ENCODE peak calls at places on chromosomes 11 and 22, in five cellular contexts. I is H9, K is IMR-90, B is H1, A is neuronal stem cell. S is an unnamed sample.

GRCh38 chr11:123186291-123186690 is 8.8 kb downstream of the CLMP start:
- DNase-seq in A (no peak), K (no peak), B (no peak), I (no peak), S (no peak)

GRCh38 chr11:20247540-20248138 is 87.4 kb upstream of the DBX1 start:
- DNase-seq in B (no peak), A (no peak), I (no peak), K (no peak), S (no peak)

GRCh38 chr22:33109532-33110148 is 51.5 kb upstream of the SYN3 start:
- DNase-seq in I (no peak), B (no peak), K (no peak), A (no peak), S (no peak)

GRCh38 chr22:41367680-41368542 is 13.8 kb upstream of the TEF start:
- DNase-seq in B (no peak), I (peak), K (peak), A (no peak), S (no peak)

GRCh38 chr11:26987726-26988125 is 6.2 kb upstream of the FIBIN start:
- DNase-seq in B (no peak), I (no peak), A (no peak), K (peak), S (no peak)

GRCh38 chr11:40722179-40722795 is 737.2 kb downstream of the LRRC4C start:
- DNase-seq in A (peak), I (peak), K (peak), B (peak), S (peak)

GRCh38 chr11:60872124-60872951 is 5.0 kb downstream of the ZP1 start:
- DNase-seq in I (no peak), B (no peak), A (no peak), K (peak), S (peak)

GRCh38 chr11:34075178-34075820 is 23.8 kb downstream of the CAPRIN1 start:
- DNase-seq in A (no peak), B (no peak), I (no peak), K (peak), S (peak)

GRCh38 chr11:119624102-119624615 is 104.8 kb downstream of the NECTIN1 start:
- DNase-seq in K (no peak), I (peak), A (no peak), B (no peak), S (no peak)

GRCh38 chr11:67680701-67681472 is 6.5 kb upstream of the ALDH3B2 start:
- DNase-seq in I (no peak), K (no peak), A (no peak), B (peak), S (no peak)
- H4K91ac ChIP-seq in I (no peak), K (no peak), A (no peak), B (no peak), S (no peak)

GRCh38 chr22:45065726-45066125 is 55.9 kb upstream of the PHF21B start:
- DNase-seq in A (no peak), I (no peak), B (no peak), K (no peak), S (no peak)
- H2BK15ac ChIP-seq in A (no peak), I (no peak), B (no peak), K (no peak), S (no peak)

GRCh38 chr22:39178206-39179111 is 26.0 kb upstream of the CBX7 start:
- DNase-seq in K (peak), I (no peak), A (no peak), B (no peak), S (peak)

GRCh38 chr22:39180566-39180965 is 28.1 kb upstream of the CBX7 start:
- DNase-seq in I (no peak), B (no peak), A (no peak), K (no peak), S (no peak)

GRCh38 chr22:39179841-39180335 is 27.4 kb upstream of the CBX7 start:
- DNase-seq in I (peak), A (no peak), B (no peak), K (no peak), S (no peak)

GRCh38 chr22:39177791-39178190 is 25.3 kb upstream of the CBX7 start:
- DNase-seq in K (no peak), B (no peak), I (no peak), A (no peak), S (no peak)

GRCh38 chr22:39179401-39179827 is 26.9 kb upstream of the CBX7 start:
- DNase-seq in I (peak), A (no peak), K (no peak), B (peak), S (no peak)
- H4K91ac ChIP-seq in I (peak), A (no peak), K (peak), B (peak), S (peak)

GRCh38 chr11:112300094-112300786 is 39.6 kb upstream of the PLET1 start:
- DNase-seq in I (no peak), K (no peak), A (no peak), B (no peak), S (no peak)
- H2BK15ac ChIP-seq in I (no peak), K (peak), A (no peak), B (peak), S (no peak)

DNA sequence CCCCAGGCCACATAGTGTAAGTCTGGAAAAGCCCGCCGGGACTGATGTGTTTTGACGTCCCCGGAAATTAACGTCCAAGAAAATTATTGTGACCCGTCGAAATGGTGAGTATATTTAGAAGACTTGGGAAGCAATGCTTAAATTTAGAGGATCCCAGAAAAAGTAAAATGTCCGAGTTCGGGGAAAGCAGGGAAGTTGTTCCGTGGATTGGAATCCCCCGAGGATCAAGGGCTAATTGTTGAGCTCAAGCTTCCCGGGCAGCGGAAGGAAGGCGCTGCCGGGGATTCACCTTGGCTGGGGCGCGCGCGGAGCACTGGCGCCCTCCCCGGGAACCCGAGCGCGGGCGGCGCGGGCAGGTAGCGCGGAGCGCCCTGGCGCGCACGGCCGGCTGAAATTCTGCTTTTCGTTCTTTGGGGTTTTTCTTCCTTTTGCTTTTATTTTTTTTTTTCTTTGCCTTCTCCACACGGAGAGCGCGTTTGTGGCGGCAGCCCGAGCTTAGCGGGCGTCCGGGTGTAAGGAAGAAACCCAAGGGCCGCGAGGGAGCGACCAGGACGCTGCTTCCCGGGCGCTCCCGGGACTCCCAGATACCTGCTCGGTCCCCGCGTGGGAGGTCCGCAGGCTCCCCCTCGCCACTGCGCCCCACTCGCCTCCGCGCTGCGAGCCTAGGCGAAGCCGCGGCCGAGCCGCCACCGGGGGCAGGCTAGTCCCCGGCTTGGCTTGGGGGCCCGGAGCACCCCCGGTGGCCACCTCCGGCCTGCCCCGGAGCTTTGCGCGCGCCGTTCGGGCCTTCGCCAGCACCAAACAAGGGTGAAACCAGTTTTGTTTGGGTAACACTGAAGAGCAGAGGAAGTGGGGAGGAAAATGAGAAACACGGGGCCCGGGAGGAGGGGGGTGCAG is 4.7 kb upstream of the IGF2 start:
- DNase-seq in K (no peak), I (no peak), A (no peak), B (no peak), S (no peak)
- H4K91ac ChIP-seq in K (no peak), I (no peak), A (no peak), B (no peak), S (no peak)

GRCh38 chr11:44728085-44728410 is 1.3 kb downstream of the TSPAN18 start:
- DNase-seq in A (no peak), K (no peak), B (no peak), I (no peak), S (no peak)

GRCh38 chr11:44725016-44725651 is 1.6 kb upstream of the TSPAN18 start:
- DNase-seq in A (no peak), B (no peak), K (no peak), I (no peak), S (peak)

GRCh38 chr11:44727114-44727372 is 281 bp downstream of the TSPAN18 start:
- DNase-seq in B (peak), I (no peak), K (no peak), A (no peak), S (no peak)

GRCh38 chr11:44727373-44728084 is 767 bp downstream of the TSPAN18 start:
- DNase-seq in I (peak), K (peak), A (peak), B (peak), S (peak)

DNA sequence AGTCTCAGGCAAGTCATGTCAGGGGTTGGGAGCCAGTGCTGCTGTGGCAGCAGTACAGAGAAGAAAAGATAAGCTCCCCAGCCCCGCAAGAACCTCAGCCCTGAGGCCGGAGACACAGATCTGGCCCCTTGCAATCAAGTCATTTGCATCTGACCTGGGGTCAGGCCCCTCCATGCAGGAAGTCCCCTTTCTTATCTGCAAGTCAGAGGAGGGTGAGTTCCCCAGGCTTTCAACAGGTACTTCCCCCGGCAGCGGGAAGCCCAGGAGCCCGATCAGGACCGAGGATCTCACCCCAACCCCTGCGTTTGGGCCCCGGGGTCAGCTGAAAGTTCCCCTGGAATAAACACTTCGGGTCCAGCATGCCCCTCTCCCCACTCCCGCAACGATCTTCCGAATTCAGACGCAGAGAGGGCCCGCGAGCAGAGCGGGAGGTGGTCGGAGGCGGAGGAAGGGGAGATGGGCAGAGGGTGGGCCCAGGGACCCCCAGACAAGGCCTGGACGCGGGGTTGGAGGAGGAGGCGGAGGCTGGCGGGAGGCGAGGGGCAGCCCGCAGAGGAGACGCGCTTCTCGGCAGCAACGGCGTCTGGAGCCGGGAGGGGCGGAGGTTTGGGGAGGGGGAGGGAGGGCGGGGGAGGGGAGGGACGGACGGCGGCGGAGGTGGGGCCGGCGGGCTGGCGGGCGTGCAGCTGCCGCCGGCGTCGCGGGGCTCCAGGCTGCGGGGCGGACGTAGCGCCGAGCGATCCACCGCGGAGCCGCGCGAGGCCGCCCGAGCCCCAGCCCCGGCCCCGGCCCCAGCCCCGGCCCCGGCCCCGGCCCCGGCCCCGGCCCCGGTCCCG is at the start of gene TSPAN18:
- DNase-seq in A (peak), I (peak), K (no peak), B (peak), S (no peak)
- H2BK15ac ChIP-seq in A (peak), I (no peak), K (no peak), B (no peak), S (peak)

GRCh38 chr11:46295312-46295995 is 18.0 kb downstream of the CREB3L1 start:
- DNase-seq in K (peak), B (peak), A (peak), I (peak), S (peak)
- H4K91ac ChIP-seq in K (peak), B (peak), A (no peak), I (no peak), S (peak)

DNA sequence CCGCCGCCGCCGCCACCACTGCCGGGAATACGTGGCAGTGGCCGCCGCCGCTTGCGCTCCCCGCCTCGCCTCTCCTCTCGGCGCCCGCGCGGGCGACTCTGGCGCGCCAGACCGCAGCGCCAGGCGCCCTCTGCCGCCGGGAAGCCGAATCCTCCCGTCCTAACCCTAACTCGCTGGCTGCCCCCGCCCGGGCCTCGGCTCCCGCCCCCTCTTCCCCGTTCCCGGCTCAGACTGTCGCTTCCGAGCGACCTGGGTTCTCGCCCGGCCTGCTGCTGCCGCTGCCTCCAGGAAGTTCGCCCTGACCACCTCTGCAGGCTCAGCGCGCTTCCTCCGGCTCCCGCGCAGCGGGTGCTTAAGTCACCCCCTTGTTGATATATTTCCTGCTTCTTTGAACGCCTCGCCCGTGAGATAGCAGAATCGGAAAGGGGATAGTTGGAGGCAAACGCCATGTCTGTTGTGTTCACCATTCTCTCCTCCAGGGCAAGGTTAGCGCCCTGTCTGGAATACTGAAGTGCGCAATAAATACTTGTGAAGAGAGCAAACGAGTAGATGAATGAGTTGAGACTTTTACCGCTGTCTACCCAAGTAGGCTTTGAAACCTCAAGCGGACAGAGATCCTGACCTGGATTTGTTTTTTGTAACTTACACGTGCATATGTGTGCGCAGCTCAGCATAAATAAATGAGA is at the start of gene SMCO4:
- DNase-seq in K (peak), A (peak), I (peak), B (peak), S (peak)
- H2BK15ac ChIP-seq in K (no peak), A (no peak), I (no peak), B (peak), S (peak)

DNA sequence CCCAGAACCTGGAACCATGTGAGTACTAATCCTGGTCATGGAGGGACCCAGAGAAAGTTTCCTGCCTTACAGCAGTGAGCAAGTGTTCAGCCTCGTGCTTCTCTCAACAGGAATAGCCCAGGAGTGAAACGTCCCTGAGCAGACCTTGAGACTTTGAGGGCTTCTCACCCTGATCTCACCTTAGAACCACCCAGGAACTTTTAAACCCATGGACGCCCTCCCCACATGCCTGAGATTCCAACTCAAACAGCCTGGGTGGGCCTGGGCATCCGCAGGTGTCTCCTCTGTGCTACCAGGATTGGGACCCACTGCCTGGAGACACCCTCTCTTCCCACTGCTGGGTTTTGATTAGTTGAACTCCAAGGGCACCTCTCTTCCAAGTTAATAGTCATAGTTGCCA is 297.2 kb downstream of the NTM start:
- DNase-seq in A (no peak), B (no peak), I (no peak), K (no peak), S (no peak)
- H4K91ac ChIP-seq in A (no peak), B (no peak), I (no peak), K (peak), S (no peak)

GRCh38 chr11:100816823-100817222 is 129.7 kb downstream of the ARHGAP42 start:
- DNase-seq in A (no peak), K (peak), I (no peak), B (no peak), S (no peak)
- H2BK15ac ChIP-seq in A (no peak), K (no peak), I (no peak), B (no peak), S (no peak)

S was measured in mesenchymal stem cell.